ENCODE peak calls at places on chromosome 5, in eight cellular contexts. T is CD4-positive, alpha-beta memory T cell; H is uterus; P is ovary; C is fibroblast of pulmonary artery; Z is fibroblast of the aortic adventitia; J is IMR-90; I is GM12864. F is an unnamed sample.

GRCh38 chr5:2207966-2208544 is 325.3 kb upstream of the IRX4 start:
- DNase-seq in H (no peak), I (no peak), T (no peak), C (peak; percentile 1), P (no peak), Z (no peak), J (no peak), F (no peak)

GRCh38 chr5:154972476-154973080 is 31.7 kb downstream of the MRPL22 start:
- DNase-seq in P (peak; percentile 21), C (peak; percentile 70), T (no peak), H (no peak), I (no peak), Z (peak; percentile 54), J (peak; percentile 53), F (no peak)

GRCh38 chr5:84382363-84383295 is 2.1 kb downstream of the EDIL3 start:
- DNase-seq in C (peak; percentile 58), P (peak; percentile 24), H (peak; percentile 41), T (no peak), Z (peak; percentile 64), J (peak; percentile 53), I (no peak), F (peak; percentile 76)

GRCh38 chr5:160423025-160423554 is 1.4 kb downstream of the PTTG1 start:
- DNase-seq in T (peak; percentile 40), C (no peak), J (no peak), H (no peak), Z (no peak), I (no peak), P (no peak), F (no peak)

GRCh38 chr5:14215901-14216300 is 72.8 kb downstream of the TRIO start:
- DNase-seq in P (no peak), T (no peak), I (no peak), C (no peak), H (no peak), J (no peak), Z (no peak), F (no peak)

GRCh38 chr5:111313017-111313724 is 89.0 kb downstream of the CAMK4 start:
- DNase-seq in H (no peak), T (no peak), C (peak; percentile 31), I (no peak), P (no peak), Z (no peak), J (peak; percentile 16), F (no peak)

GRCh38 chr5:149652697-149653096 is 71.4 kb downstream of the ARHGEF37 start:
- DNase-seq in T (no peak), I (no peak), J (no peak), C (no peak), P (no peak), Z (no peak), H (no peak), F (no peak)

GRCh38 chr5:148790545-148791333 is 35.7 kb upstream of the ADRB2 start:
- DNase-seq in C (no peak), I (no peak), T (no peak), Z (no peak), J (no peak), H (no peak), P (no peak), F (no peak)

GRCh38 chr5:138459311-138459710 is 6.0 kb upstream of the EGR1 start:
- DNase-seq in J (no peak), Z (no peak), C (no peak), T (peak; percentile 97), I (no peak), H (no peak), P (no peak), F (no peak)

GRCh38 chr5:61631438-61631941 is 299.4 kb downstream of the ZSWIM6 start:
- DNase-seq in C (peak; percentile 40), I (no peak), J (peak; percentile 20), Z (peak; percentile 54), P (peak; percentile 29), T (no peak), H (peak; percentile 20), F (peak; percentile 75)

GRCh38 chr5:133333561-133334150 is 278.7 kb downstream of the FSTL4 start:
- DNase-seq in I (no peak), P (no peak), H (no peak), Z (no peak), C (no peak), J (no peak), T (no peak), F (no peak)

GRCh38 chr5:34416501-34417008 is 239.6 kb upstream of the RAI14 start:
- DNase-seq in I (no peak), C (no peak), T (no peak), H (no peak), Z (no peak), J (no peak), P (no peak), F (no peak)

GRCh38 chr5:115961413-115962238 is 649 bp upstream of the LVRN start:
- DNase-seq in I (no peak), C (no peak), Z (peak; percentile 38), P (no peak), J (no peak), H (no peak), T (no peak), F (no peak)

GRCh38 chr5:80346055-80346454 is 26.3 kb downstream of the SPZ1 start:
- DNase-seq in Z (no peak), J (no peak), P (no peak), I (no peak), H (no peak), T (no peak), C (peak; percentile 12), F (no peak)

GRCh38 chr5:138469540-138470321 is 4.5 kb downstream of the EGR1 start:
- DNase-seq in H (peak; percentile 41), Z (no peak), I (no peak), P (peak; percentile 80), T (no peak), J (peak; percentile 91), C (peak; percentile 93), F (no peak)

GRCh38 chr5:159893020-159893695 is 23.1 kb upstream of the ADRA1B start:
- DNase-seq in I (no peak), Z (no peak), P (no peak), J (no peak), H (no peak), T (no peak), C (no peak), F (no peak)

GRCh38 chr5:172370648-172371248 is 83.6 kb downstream of the SH3PXD2B start:
- DNase-seq in H (no peak), I (peak; percentile 44), J (peak; percentile 71), C (peak; percentile 77), Z (peak; percentile 66), P (no peak), T (no peak), F (peak; percentile 59)

GRCh38 chr5:42950466-42951168 is 89.5 kb downstream of the ANXA2R start:
- DNase-seq in J (peak; percentile 100), P (peak; percentile 75), H (peak; percentile 51), Z (peak; percentile 99), I (no peak), C (peak; percentile 100), T (peak; percentile 90), F (no peak)
- H3K4me3 ChIP-seq in J (peak overlapping the region; percentile 45), P (peak overlapping the region; percentile 55), H (peak overlapping the region; percentile 10), Z (peak overlapping the region; percentile 63), I (peak overlapping the region; percentile 58), C (peak overlapping the region; percentile 66), T (peak overlapping the region; percentile 90), F (peak overlapping the region; percentile 31)

DNA sequence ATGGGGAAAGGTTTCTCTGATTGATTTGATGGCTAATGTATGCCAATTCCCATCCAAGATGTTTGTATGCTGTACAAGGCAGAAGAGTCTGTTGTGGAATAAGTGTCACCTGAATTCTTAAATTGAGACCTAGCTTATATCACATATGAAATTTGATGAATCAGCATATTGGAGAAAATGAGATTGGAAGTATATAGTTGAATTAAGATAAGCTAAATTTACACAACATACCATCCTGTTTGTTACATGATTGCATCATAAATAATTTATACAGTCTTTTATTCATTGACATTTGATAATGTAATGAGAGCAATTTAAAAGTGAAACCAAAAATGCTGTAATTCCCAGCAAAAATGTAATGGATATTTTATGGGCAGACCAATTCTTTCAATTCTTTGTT is 1.1 kb downstream of the CWC27 start:
- DNase-seq in P (no peak), T (no peak), Z (no peak), H (no peak), C (no peak), I (no peak), J (no peak), F (no peak)
- H3K4me3 ChIP-seq in P (peak overlapping the region; percentile 75), T (peak overlapping the region; percentile 94), Z (peak overlapping the region; percentile 87), H (peak overlapping the region; percentile 87), C (peak overlapping the region; percentile 75), I (peak overlapping the region; percentile 100), J (peak overlapping the region; percentile 84), F (no peak overlapping the region)

DNA sequence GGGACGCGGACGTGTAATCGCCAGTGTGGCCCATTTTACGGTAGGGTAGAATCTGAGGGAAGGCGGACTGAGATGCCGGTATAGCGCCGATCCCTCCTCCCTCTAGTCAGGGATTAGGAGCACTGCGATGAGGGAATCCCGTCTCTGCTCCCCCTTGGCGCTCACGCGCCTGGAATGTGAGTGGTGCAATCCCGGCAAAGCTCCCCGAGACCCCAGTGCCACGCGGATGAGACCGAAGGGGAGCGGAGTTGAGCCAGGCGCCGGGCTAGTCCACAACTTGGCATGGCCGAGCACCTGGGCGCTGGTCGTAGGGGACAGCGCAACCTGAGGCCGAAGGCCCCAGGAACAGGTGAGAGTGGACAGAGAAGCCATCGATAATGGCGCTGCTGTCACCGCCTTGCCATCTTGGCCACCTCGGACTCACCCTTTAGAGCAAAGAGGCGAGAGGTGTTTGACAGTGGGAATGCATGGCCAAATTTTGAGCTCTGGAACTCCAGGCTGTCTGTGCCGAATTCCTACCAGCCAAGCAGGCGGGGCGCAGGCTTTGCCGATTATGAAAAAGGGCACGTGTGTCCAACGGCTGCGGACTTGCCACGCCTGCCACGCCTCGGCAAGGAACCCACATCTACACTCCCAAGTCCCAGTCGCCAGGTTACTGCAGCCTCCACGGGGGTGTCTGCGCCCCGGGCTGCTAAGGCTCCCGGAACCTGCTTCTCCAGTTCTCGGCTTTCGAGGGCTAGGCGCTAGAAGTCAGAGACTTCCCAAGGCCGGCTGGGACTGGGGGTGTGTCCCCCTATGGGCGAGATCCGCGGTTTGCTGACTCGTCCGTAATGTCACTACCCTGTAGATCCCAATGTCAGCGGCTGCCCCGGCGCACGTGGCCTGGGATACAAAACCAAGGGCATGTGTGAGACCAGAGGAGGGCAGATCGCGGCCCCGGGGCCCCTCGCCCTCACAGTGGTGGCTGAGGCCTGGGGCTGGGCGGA is 2.6 kb downstream of the NPR3 start:
- DNase-seq in J (peak; percentile 57), I (no peak), Z (peak; percentile 68), C (no peak), T (no peak), H (no peak), P (no peak), F (no peak)
- H3K4me3 ChIP-seq in J (peak overlapping the region; percentile 72), I (no peak overlapping the region), Z (peak overlapping the region; percentile 75), C (peak overlapping the region; percentile 21), T (no peak overlapping the region), H (peak overlapping the region; percentile 39), P (peak overlapping the region; percentile 29), F (peak overlapping the region; percentile 12)

GRCh38 chr5:146883496-146883895 is 4.9 kb upstream of the PPP2R2B start:
- DNase-seq in J (no peak), I (no peak), C (no peak), H (no peak), T (no peak), P (no peak), Z (no peak), F (no peak)

GRCh38 chr5:146880985-146881384 is 2.4 kb upstream of the PPP2R2B start:
- DNase-seq in I (no peak), C (no peak), H (no peak), T (no peak), P (no peak), J (no peak), Z (no peak), F (no peak)

GRCh38 chr5:146877783-146878470 is 630 bp downstream of the PPP2R2B start:
- DNase-seq in Z (peak; percentile 4), J (no peak), T (peak; percentile 44), H (peak; percentile 16), P (no peak), I (no peak), C (no peak), F (peak; percentile 66)

GRCh38 chr5:146877178-146877681 is 1.3 kb downstream of the PPP2R2B start:
- DNase-seq in I (no peak), H (no peak), C (no peak), Z (no peak), J (no peak), T (no peak), P (no peak), F (no peak)

GRCh38 chr5:146878471-146879172 is at the start of gene PPP2R2B:
- DNase-seq in I (no peak), J (peak; percentile 1), T (peak; percentile 60), H (peak; percentile 19), P (no peak), C (peak; percentile 17), Z (peak; percentile 11), F (peak; percentile 49)
- H3K4me3 ChIP-seq in I (no peak within 1 kb of the TSS), J (no peak within 1 kb of the TSS), T (peak within 1 kb of the TSS; percentile 70), H (peak within 1 kb of the TSS; percentile 30), P (peak within 1 kb of the TSS; percentile 43), C (peak within 1 kb of the TSS; percentile 31), Z (peak within 1 kb of the TSS; percentile 56), F (peak within 1 kb of the TSS; percentile 58)

F was measured in dorsolateral prefrontal cortex.